ENCODE peak calls at places on chromosome X, in eight cellular contexts. U is heart left ventricle, H is upper lobe of right lung, R is lower lobe of right lung, J is Calu3, D is mucosa of descending colon, O is Peyer's patch, X is cardiac muscle cell. T is an unnamed sample.

GRCh38 chrX:96979766-96980165 is 96.1 kb downstream of the RPA4 start:
- DNase-seq in J (no peak), R (no peak), H (no peak), D (no peak), U (no peak), O (no peak), X (peak), T (no peak)

GRCh38 chrX:148382983-148383382 is 117.4 kb upstream of the AFF2 start:
- DNase-seq in U (no peak), H (no peak), R (no peak), J (no peak), X (no peak), D (no peak), O (no peak), T (no peak)

GRCh38 chrX:66200855-66201795 is 37.1 kb downstream of the HEPH start:
- DNase-seq in R (no peak), U (no peak), X (no peak), O (no peak), J (no peak), D (peak), H (no peak), T (no peak)

GRCh38 chrX:136652822-136653723 is 5.1 kb downstream of the CD40LG start:
- DNase-seq in D (no peak), R (no peak), H (no peak), X (no peak), O (no peak), J (no peak), U (no peak), T (no peak)

GRCh38 chrX:42951747-42952146 is 173.8 kb upstream of the PPP1R2C start:
- DNase-seq in J (no peak), X (no peak), R (no peak), D (no peak), U (no peak), H (no peak), O (no peak), T (no peak)

GRCh38 chrX:11171956-11172355 is 60.8 kb downstream of the HCCS start:
- DNase-seq in J (no peak), D (no peak), X (no peak), U (no peak), H (no peak), R (no peak), O (no peak), T (no peak)

GRCh38 chrX:19747672-19748610 is 139.5 kb downstream of the SH3KBP1 start:
- DNase-seq in H (no peak), J (no peak), X (no peak), U (peak), O (peak), R (peak), D (peak), T (no peak)

GRCh38 chrX:554271-554670 is 76.3 kb upstream of the SHOX start:
- DNase-seq in J (no peak), U (no peak), H (no peak), R (no peak), O (no peak), D (no peak), X (no peak), T (no peak)

GRCh38 chrX:9677098-9677739 is 88.4 kb downstream of the GPR143 start:
- DNase-seq in U (peak), J (no peak), D (peak), H (no peak), R (no peak), O (peak), X (no peak), T (no peak)

DNA sequence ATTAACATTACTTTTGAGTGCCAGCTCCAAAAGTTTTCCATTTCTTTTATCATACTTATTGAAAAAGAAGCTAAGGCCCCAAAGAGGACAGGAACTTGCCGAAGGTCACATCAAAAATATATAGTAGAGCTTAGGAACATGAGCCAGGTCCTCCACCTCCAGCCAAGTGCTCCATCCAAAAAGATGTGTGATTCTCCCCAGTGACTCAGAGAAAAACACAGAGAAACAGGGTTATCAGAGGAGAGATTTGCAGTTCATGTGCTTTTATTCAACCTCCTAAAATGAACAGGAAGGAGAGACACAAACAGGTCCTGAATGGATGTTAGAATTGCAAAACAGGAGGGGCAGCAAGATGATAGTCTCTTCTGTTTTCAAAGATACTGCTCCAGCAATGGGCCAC is 19.6 kb upstream of the FGF16 start:
- DNase-seq in H (no peak), R (no peak), O (no peak), X (no peak), D (no peak), U (no peak), J (no peak), T (no peak)
- TF ChIP-seq CTCF in H (no peak), R (no peak), O (no peak), X (no peak), D (no peak), U (no peak), J (no peak), T (no peak)

GRCh38 chrX:48645669-48646068 is 37.9 kb upstream of the WAS start:
- DNase-seq in O (no peak), R (no peak), U (no peak), J (no peak), X (no peak), H (no peak), D (no peak), T (no peak)

GRCh38 chrX:48649109-48649508 is 34.5 kb upstream of the WAS start:
- DNase-seq in H (no peak), R (no peak), J (no peak), X (no peak), D (no peak), O (no peak), U (no peak), T (no peak)

GRCh38 chrX:48648299-48648698 is 35.3 kb upstream of the WAS start:
- DNase-seq in X (peak), U (peak), R (no peak), D (peak), H (no peak), O (peak), J (peak), T (no peak)
- TF ChIP-seq CTCF in X (peak), U (no peak), R (peak), D (no peak), H (peak), O (peak), J (no peak), T (no peak)

DNA sequence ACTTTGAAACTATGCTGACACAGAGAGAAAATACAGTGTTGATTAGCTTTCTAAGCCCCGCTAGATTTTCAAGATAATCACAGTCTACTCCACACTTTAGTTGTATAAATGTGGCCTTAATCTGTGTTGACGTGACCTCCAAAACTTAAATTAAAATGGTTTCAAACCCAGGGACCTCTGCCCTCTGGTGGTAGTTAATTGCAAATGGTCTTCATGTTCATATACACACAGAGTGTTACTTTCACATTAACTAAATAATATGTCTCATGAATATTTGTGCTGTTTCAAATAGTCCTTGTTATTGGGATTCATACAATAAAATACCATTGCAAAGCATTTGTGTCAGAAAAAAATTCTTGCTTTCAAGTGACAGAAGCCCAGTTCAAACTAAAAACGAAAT is 64.3 kb downstream of the TASL start:
- DNase-seq in H (no peak), J (no peak), U (no peak), O (no peak), R (no peak), D (peak), X (peak), T (no peak)
- TF ChIP-seq CTCF in H (peak), J (peak), U (peak), O (no peak), R (peak), D (no peak), X (peak), T (peak)

DNA sequence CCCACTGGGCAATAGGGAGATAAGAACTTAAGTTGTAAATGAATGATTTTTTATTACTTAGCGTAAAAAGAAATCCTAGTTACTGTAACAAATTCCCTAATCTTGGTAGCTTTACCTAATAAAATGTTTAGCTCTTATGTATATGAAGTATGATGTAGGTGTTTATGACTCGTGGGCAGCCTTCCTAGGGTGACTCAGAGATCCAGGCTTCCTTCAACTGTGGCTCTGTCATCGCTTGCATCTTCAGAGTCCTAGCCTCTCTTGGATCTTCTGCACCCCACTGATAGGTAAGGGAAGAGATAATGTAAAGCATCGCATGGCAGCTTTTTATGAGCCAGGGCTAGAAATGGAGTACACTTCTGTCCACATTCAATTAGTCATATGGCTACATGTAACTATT is 165.6 kb upstream of the GLRA2 start:
- DNase-seq in H (no peak), D (no peak), U (no peak), O (no peak), R (no peak), J (no peak), X (no peak), T (no peak)
- TF ChIP-seq CTCF in H (no peak), D (no peak), U (no peak), O (no peak), R (no peak), J (no peak), X (no peak), T (no peak)

T was measured in mesothelial cell of epicardium.